ENCODE peak calls at places on chromosomes 11 and 22, in four cellular contexts. P is GM12891, M is lower leg skin, Q is foreskin fibroblast. U is an unnamed sample.

GRCh38 chr11:35464308-35464707 is 45.0 kb upstream of the SLC1A2 start:
- DNase-seq in P (no peak), M (no peak), Q (no peak), U (no peak)

GRCh38 chr11:83835423-83835822 is 549.3 kb upstream of the CCDC90B start:
- DNase-seq in P (no peak), M (no peak), Q (no peak), U (no peak)

GRCh38 chr11:94424011-94424410 is 22.8 kb upstream of the GPR83 start:
- DNase-seq in P (no peak), M (no peak), Q (peak), U (no peak)

GRCh38 chr11:39786281-39786680 is 1673.2 kb downstream of the LRRC4C start:
- DNase-seq in P (no peak), M (no peak), Q (no peak), U (no peak)

GRCh38 chr11:47270331-47271271 is 668 bp downstream of the MADD start:
- DNase-seq in P (no peak), M (no peak), Q (peak), U (peak)

GRCh38 chr11:119421941-119422504 is 949 bp downstream of the THY1 start:
- DNase-seq in P (no peak), M (no peak), Q (peak), U (no peak)

GRCh38 chr11:17813391-17814059 is 78.9 kb downstream of the KCNC1 start:
- DNase-seq in P (no peak), M (no peak), Q (peak), U (no peak)

GRCh38 chr11:73240190-73240781 is 22.2 kb downstream of the P2RY2 start:
- DNase-seq in P (no peak), M (no peak), Q (peak), U (peak)

GRCh38 chr22:45628508-45628907 is 43.1 kb upstream of the ATXN10 start:
- DNase-seq in P (no peak), M (no peak), Q (no peak), U (no peak)

GRCh38 chr11:27328602-27329001 is 34.4 kb downstream of the CCDC34 start:
- DNase-seq in P (no peak), M (no peak), Q (no peak), U (no peak)

GRCh38 chr11:118918128-118918685 is 7.5 kb downstream of the BCL9L start:
- DNase-seq in P (no peak), M (peak), Q (peak), U (peak)

GRCh38 chr11:47106839-47107520 is 69.7 kb downstream of the ARFGAP2 start:
- DNase-seq in P (no peak), M (no peak), Q (no peak), U (no peak)

GRCh38 chr22:44074286-44074984 is 50.3 kb downstream of the PARVB start:
- DNase-seq in P (no peak), M (no peak), Q (no peak), U (no peak)

GRCh38 chr11:118910309-118911112 is 15.2 kb downstream of the BCL9L start:
- DNase-seq in P (no peak), M (no peak), Q (peak), U (peak)

GRCh38 chr22:25666308-25666707 is 75.7 kb upstream of the MYO18B start:
- DNase-seq in P (no peak), M (peak), Q (peak), U (no peak)

GRCh38 chr11:29333993-29334780 is 682.6 kb downstream of the KCNA4 start:
- DNase-seq in P (no peak), M (no peak), Q (peak), U (peak)

GRCh38 chr22:39206491-39206890 is 38.3 kb downstream of the PDGFB start:
- DNase-seq in P (no peak), M (no peak), Q (no peak), U (no peak)

GRCh38 chr22:48037618-48038017 is 1275.2 kb downstream of the TBC1D22A start:
- DNase-seq in P (no peak), M (no peak), Q (no peak), U (no peak)

GRCh38 chr22:49328630-49329405 is 498.9 kb downstream of the BRD1 start:
- DNase-seq in P (no peak), M (no peak), Q (no peak), U (no peak)

GRCh38 chr22:24093855-24094254 is 82.8 kb downstream of the CABIN1 start:
- DNase-seq in P (no peak), M (no peak), Q (no peak), U (no peak)

GRCh38 chr11:17229481-17230152 is 21.8 kb upstream of the PIK3C2A start:
- DNase-seq in P (no peak), M (no peak), Q (peak), U (no peak)

GRCh38 chr11:61888043-61888442 is 3.3 kb downstream of the FADS3 start:
- DNase-seq in P (no peak), M (no peak), Q (peak), U (peak)

GRCh38 chr22:27994481-27995331 is 75.7 kb upstream of the PITPNB start:
- DNase-seq in P (no peak), M (no peak), Q (no peak), U (no peak)

GRCh38 chr22:46045459-46046298 is 68.7 kb upstream of the WNT7B start:
- DNase-seq in P (no peak), M (no peak), Q (no peak), U (no peak)

GRCh38 chr22:37804886-37805857 is 2.6 kb upstream of the GCAT start:
- DNase-seq in P (peak), M (peak), Q (peak), U (peak)

GRCh38 chr22:47221840-47222615 is 459.6 kb downstream of the TBC1D22A start:
- DNase-seq in P (no peak), M (peak), Q (no peak), U (no peak)

GRCh38 chr11:128684582-128685382 is 9.1 kb upstream of the FLI1 start:
- DNase-seq in P (no peak), M (no peak), Q (no peak), U (no peak)

GRCh38 chr11:127226376-127226775 is 225.8 kb upstream of the KIRREL3 start:
- DNase-seq in P (no peak), M (no peak), Q (no peak), U (no peak)

GRCh38 chr22:32852346-32853251 is 51.1 kb downstream of the TIMP3 start:
- DNase-seq in P (no peak), M (peak), Q (peak), U (no peak)

GRCh38 chr11:109552376-109552775 is 130.4 kb downstream of the C11orf87 start:
- DNase-seq in P (no peak), M (no peak), Q (peak), U (no peak)

GRCh38 chr11:70558651-70559050 is 160.3 kb downstream of the CTTN start:
- DNase-seq in P (no peak), M (no peak), Q (no peak), U (no peak)

U was measured in HFFc6.